ENCODE peak calls at places on chromosomes 2 and 18, in seven cellular contexts. C is RPMI8226, H is breast epithelium, M is fibroblast of pulmonary artery, T is Panc1, Y is anterior cingulate cortex, P is NCI-H2171 treated with DMSO at 0.1 percent for 48 hours. E is an unnamed sample.

GRCh38 chr2:150473767-150474166 is 13.7 kb downstream of the RND3 start:
- DNase-seq in Y (no peak), H (no peak), P (no peak), T (no peak), M (no peak), C (no peak), E (no peak)

GRCh38 chr2:112140413-112140802 is 2.2 kb downstream of the FBLN7 start:
- DNase-seq in H (no peak), T (no peak), P (no peak), C (no peak), Y (no peak), M (no peak), E (no peak)

GRCh38 chr2:168490015-168490874 is 34.2 kb downstream of the CERS6 start:
- DNase-seq in M (peak; percentile 31), C (peak; percentile 74), H (no peak), T (no peak), Y (no peak), P (no peak), E (peak; percentile 17)

GRCh38 chr2:215579809-215580208 is 143.9 kb upstream of the FN1 start:
- DNase-seq in T (no peak), H (no peak), C (no peak), P (peak; percentile 72), Y (no peak), M (peak; percentile 87), E (no peak)

GRCh38 chr2:168662651-168663208 is 139.7 kb upstream of the NOSTRIN start:
- DNase-seq in Y (no peak), T (no peak), M (no peak), C (no peak), P (no peak), H (no peak), E (no peak)

GRCh38 chr2:205629021-205629817 is 53.1 kb upstream of the NRP2 start:
- DNase-seq in T (no peak), P (peak; percentile 38), M (no peak), H (no peak), Y (no peak), C (no peak), E (no peak)

GRCh38 chr2:20073462-20073861 is 22.0 kb upstream of the LAPTM4A start:
- DNase-seq in H (no peak), P (no peak), T (no peak), C (no peak), M (no peak), Y (no peak), E (no peak)

GRCh38 chr18:78681934-78682333 is 297.7 kb upstream of the SALL3 start:
- DNase-seq in C (no peak), M (no peak), P (no peak), T (no peak), Y (no peak), H (no peak), E (no peak)

GRCh38 chr2:62774555-62775366 is 69.2 kb downstream of the EHBP1 start:
- DNase-seq in M (peak; percentile 70), P (peak; percentile 9), Y (no peak), C (peak; percentile 46), H (no peak), T (peak; percentile 48), E (peak; percentile 29)

GRCh38 chr18:51621103-51621969 is 423.9 kb upstream of the MEX3C start:
- DNase-seq in M (peak; percentile 84), Y (peak; percentile 23), T (peak; percentile 42), H (peak; percentile 42), C (peak; percentile 84), P (peak; percentile 87), E (peak; percentile 56)

GRCh38 chr2:159064446-159065301 is 96.2 kb downstream of the TANC1 start:
- DNase-seq in M (peak; percentile 60), C (no peak), Y (no peak), T (no peak), H (no peak), P (peak; percentile 58), E (no peak)

GRCh38 chr2:198188982-198189381 is 384.6 kb downstream of the PLCL1 start:
- DNase-seq in H (no peak), M (no peak), P (no peak), C (no peak), Y (no peak), T (no peak), E (no peak)

GRCh38 chr18:48607049-48607984 is 68.5 kb downstream of the CTIF start:
- DNase-seq in T (no peak), C (peak; percentile 34), Y (no peak), M (peak; percentile 88), H (peak; percentile 72), P (no peak), E (no peak)

GRCh38 chr2:219951111-219951510 is 323.7 kb downstream of the SLC4A3 start:
- DNase-seq in C (no peak), Y (no peak), H (no peak), T (no peak), P (no peak), M (no peak), E (no peak)

GRCh38 chr2:25273985-25274550 is 67.7 kb downstream of the DNMT3A start:
- DNase-seq in T (no peak), P (no peak), H (no peak), Y (no peak), M (no peak), C (no peak), E (no peak)

GRCh38 chr18:79059456-79059855 is 9.7 kb upstream of the ATP9B start:
- DNase-seq in P (no peak), Y (no peak), H (no peak), C (no peak), M (no peak), T (no peak), E (no peak)

GRCh38 chr2:171522804-171523338 is 597 bp downstream of the CYBRD1 start:
- DNase-seq in Y (no peak), H (no peak), M (peak; percentile 32), T (no peak), P (peak; percentile 28), C (no peak), E (no peak)

GRCh38 chr18:51068111-51068510 is 38.1 kb downstream of the SMAD4 start:
- DNase-seq in M (peak; percentile 69), P (no peak), T (no peak), H (no peak), C (no peak), Y (no peak), E (no peak)

GRCh38 chr2:166516712-166517303 is 22.8 kb upstream of the SCN7A start:
- DNase-seq in T (no peak), M (peak; percentile 54), C (peak; percentile 8), P (peak; percentile 31), H (no peak), Y (no peak), E (no peak)

GRCh38 chr18:64245461-64245860 is 96.6 kb upstream of the LINC00305 start:
- DNase-seq in M (no peak), T (no peak), C (no peak), H (no peak), P (no peak), Y (no peak), E (no peak)

GRCh38 chr18:24559474-24560018 is 99.1 kb downstream of the HRH4 start:
- DNase-seq in C (no peak), M (no peak), T (no peak), P (no peak), Y (no peak), H (no peak), E (no peak)

GRCh38 chr2:216369821-216370220 is 2.5 kb downstream of the MARCHF4 start:
- DNase-seq in H (no peak), C (no peak), P (no peak), Y (no peak), T (no peak), M (no peak), E (no peak)

GRCh38 chr18:48290162-48290926 is 118.8 kb downstream of the ZBTB7C start:
- DNase-seq in H (peak; percentile 68), T (no peak), M (no peak), C (no peak), P (no peak), Y (no peak), E (no peak)

GRCh38 chr18:27599202-27599829 is 414.2 kb upstream of the CHST9 start:
- DNase-seq in H (peak; percentile 20), C (peak; percentile 69), Y (peak; percentile 2), T (no peak), P (peak; percentile 59), M (peak; percentile 65), E (peak; percentile 43)

GRCh38 chr2:152580722-152581121 is 136.5 kb downstream of the PRPF40A start:
- DNase-seq in H (no peak), P (no peak), C (no peak), T (no peak), Y (no peak), M (peak; percentile 47), E (no peak)

GRCh38 chr18:12599966-12600365 is 57.9 kb downstream of the SPIRE1 start:
- DNase-seq in Y (no peak), M (no peak), C (no peak), T (no peak), P (no peak), H (no peak), E (no peak)

GRCh38 chr18:76647322-76647721 is 152.3 kb upstream of the ZNF516 start:
- DNase-seq in P (no peak), T (no peak), C (no peak), H (no peak), M (no peak), Y (no peak), E (peak; percentile 88)

GRCh38 chr2:126200538-126200937 is 455.4 kb upstream of the GYPC start:
- DNase-seq in P (no peak), H (no peak), M (no peak), C (no peak), T (no peak), Y (no peak), E (no peak)

GRCh38 chr2:240585101-240585500 is 1.4 kb upstream of the CAPN10 start:
- DNase-seq in T (no peak), P (no peak), H (no peak), C (peak; percentile 79), Y (no peak), M (no peak), E (no peak)

GRCh38 chr2:208189782-208190181 is at the start of gene C2orf80:
- DNase-seq in M (no peak), T (no peak), Y (no peak), C (no peak), H (no peak), P (no peak), E (no peak)